ENCODE peak calls at places on chromosome 6, in seven cellular contexts. V, Z, G, I, A, C and N are unnamed samples.

GRCh38 chr6:132909742-132910141 is 95.4 kb downstream of the RPS12 start:
- DNase-seq in V (no peak), Z (no peak), G (no peak), I (no peak), A (no peak), C (no peak), N (no peak)

GRCh38 chr6:138346302-138347195 is 31.2 kb upstream of the SMIM28 start:
- DNase-seq in V (no peak), Z (no peak), G (no peak), I (no peak), A (no peak), C (no peak), N (peak; percentile 20)

GRCh38 chr6:42123379-42124103 is 18.9 kb downstream of the C6orf132 start:
- DNase-seq in V (no peak), Z (no peak), G (no peak), I (no peak), A (no peak), C (no peak), N (no peak)

GRCh38 chr6:56593801-56594318 is 48.8 kb downstream of the DST start:
- DNase-seq in V (no peak), Z (no peak), G (no peak), I (no peak), A (no peak), C (no peak), N (no peak)

GRCh38 chr6:127514396-127515227 is 4.5 kb downstream of the MTCL3 start:
- DNase-seq in V (peak; percentile 64), Z (peak; percentile 42), G (peak; percentile 82), I (peak; percentile 64), A (no peak), C (no peak), N (no peak)

GRCh38 chr6:26553264-26553738 is 15.1 kb downstream of the HMGN4 start:
- DNase-seq in V (peak; percentile 77), Z (peak; percentile 73), G (peak; percentile 92), I (peak; percentile 60), A (peak; percentile 72), C (peak; percentile 80), N (no peak)

GRCh38 chr6:107396226-107396625 is 63.1 kb downstream of the PDSS2 start:
- DNase-seq in V (no peak), Z (no peak), G (no peak), I (no peak), A (no peak), C (no peak), N (no peak)

GRCh38 chr6:41191569-41191968 is 9.4 kb downstream of the TREML2 start:
- DNase-seq in V (peak; percentile 13), Z (no peak), G (no peak), I (no peak), A (no peak), C (peak; percentile 6), N (no peak)

GRCh38 chr6:42369568-42369967 is 82.2 kb downstream of the TRERF1 start:
- DNase-seq in V (no peak), Z (no peak), G (no peak), I (no peak), A (no peak), C (no peak), N (no peak)

GRCh38 chr6:166361080-166361429 is 18.7 kb upstream of the SFT2D1 start:
- DNase-seq in V (no peak), Z (no peak), G (no peak), I (no peak), A (no peak), C (no peak), N (no peak)

GRCh38 chr6:108737594-108738546 is 110.4 kb upstream of the ARMC2 start:
- DNase-seq in V (no peak), Z (no peak), G (no peak), I (no peak), A (no peak), C (no peak), N (peak; percentile 99)

GRCh38 chr6:9851541-9852380 is 563.1 kb downstream of the TFAP2A start:
- DNase-seq in V (no peak), Z (no peak), G (no peak), I (no peak), A (no peak), C (no peak), N (peak; percentile 77)

GRCh38 chr6:28709478-28710349 is 184.0 kb downstream of the GPX5 start:
- DNase-seq in V (no peak), Z (no peak), G (no peak), I (no peak), A (no peak), C (no peak), N (peak; percentile 55)

GRCh38 chr6:44702292-44702691 is 314.8 kb downstream of the CDC5L start:
- DNase-seq in V (no peak), Z (no peak), G (no peak), I (no peak), A (no peak), C (no peak), N (peak; percentile 74)

GRCh38 chr6:45986746-45987274 is 28.9 kb downstream of the CLIC5 start:
- DNase-seq in V (no peak), Z (no peak), G (no peak), I (no peak), A (no peak), C (no peak), N (peak; percentile 19)